ENCODE peak calls at places on chromosomes 4 and X, in six cellular contexts. P, I, Y, N, L and T are unnamed samples.

GRCh38 chrX:113260474-113260873 is 419.8 kb upstream of the AMOT start:
- DNase-seq in P (no peak), I (no peak), Y (no peak), N (no peak), L (no peak), T (no peak)

GRCh38 chr4:147194107-147194506 is 248.4 kb upstream of the TTC29 start:
- DNase-seq in P (peak; percentile 18), I (no peak), Y (no peak), N (peak; percentile 12), L (no peak), T (no peak)

GRCh38 chrX:9942086-9942485 is 25.1 kb upstream of the CLDN34 start:
- DNase-seq in P (no peak), I (no peak), Y (no peak), N (no peak), L (peak; percentile 46), T (no peak)

GRCh38 chrX:155645180-155645579 is 32.4 kb upstream of the TMLHE start:
- DNase-seq in P (no peak), I (no peak), Y (no peak), N (no peak), L (no peak), T (no peak)

GRCh38 chr4:742742-743311 is 37.2 kb downstream of the PCGF3 start:
- DNase-seq in P (peak; percentile 57), I (peak; percentile 42), Y (peak; percentile 55), N (peak; percentile 45), L (peak; percentile 83), T (peak; percentile 65)

GRCh38 chrX:129769467-129770154 is 10.1 kb upstream of the SASH3 start:
- DNase-seq in P (no peak), I (no peak), Y (no peak), N (no peak), L (peak; percentile 90), T (no peak)

GRCh38 chr4:23097251-23097650 is 404.5 kb downstream of the GBA3 start:
- DNase-seq in P (no peak), I (peak; percentile 44), Y (no peak), N (peak; percentile 72), L (no peak), T (peak; percentile 5)

GRCh38 chr4:102868153-102868781 is 525 bp upstream of the CISD2 start:
- DNase-seq in P (no peak), I (no peak), Y (no peak), N (no peak), L (no peak), T (no peak)

GRCh38 chr4:81499840-81500239 is 28.1 kb upstream of the RASGEF1B start:
- DNase-seq in P (no peak), I (no peak), Y (no peak), N (no peak), L (no peak), T (no peak)

GRCh38 chr4:181150173-181150572 is 1093.0 kb upstream of the TENM3 start:
- DNase-seq in P (no peak), I (no peak), Y (no peak), N (no peak), L (no peak), T (peak; percentile 47)

GRCh38 chrX:65587616-65588526 is 53.3 kb upstream of the LAS1L start:
- DNase-seq in P (peak; percentile 65), I (peak; percentile 49), Y (peak; percentile 70), N (peak; percentile 80), L (no peak), T (peak; percentile 27)

GRCh38 chr4:94304365-94304971 is 38.2 kb downstream of the HPGDS start:
- DNase-seq in P (no peak), I (peak; percentile 42), Y (no peak), N (peak; percentile 47), L (no peak), T (peak; percentile 15)

DNA sequence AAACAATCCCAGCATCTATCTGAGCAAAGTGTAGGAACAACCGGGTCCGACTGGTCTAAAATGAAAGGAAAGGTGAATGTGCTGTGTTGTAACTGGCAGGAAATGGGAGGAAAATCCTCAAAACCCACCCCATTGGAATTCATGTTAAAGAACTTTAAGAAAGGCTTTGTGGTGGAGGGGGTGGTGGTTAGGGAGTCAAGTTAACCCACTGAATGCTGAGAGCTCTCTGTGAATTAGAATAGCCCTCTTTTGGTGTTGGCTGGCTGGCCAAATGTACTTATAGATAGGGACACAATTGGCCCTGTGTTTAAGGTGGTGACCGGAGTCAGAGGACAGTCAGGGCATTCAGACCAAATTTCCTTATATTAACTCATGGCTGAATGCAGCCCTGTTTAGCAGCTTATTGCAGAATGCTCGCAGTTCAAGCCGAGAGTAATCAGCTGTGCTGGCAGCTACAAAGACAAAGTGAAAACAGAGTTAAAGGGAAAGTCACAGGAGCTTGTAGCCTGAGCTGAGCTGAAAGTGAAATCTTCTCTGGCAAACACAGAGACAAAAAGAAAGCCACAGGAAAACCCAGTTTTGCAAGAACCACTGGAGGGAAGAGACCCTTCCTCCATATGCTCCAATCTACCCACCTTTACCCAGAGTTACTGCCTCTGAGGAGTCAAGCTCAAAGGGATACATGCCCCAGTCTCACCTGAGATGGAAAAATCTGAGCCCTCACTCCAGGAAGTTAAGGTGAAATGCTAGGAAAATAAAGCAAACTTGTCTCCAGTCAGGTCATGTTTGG is 38.5 kb upstream of the UGT2B7 start:
- DNase-seq in P (no peak), I (peak; percentile 25), Y (no peak), N (peak; percentile 12), L (no peak), T (peak; percentile 46)
- H3K27ac ChIP-seq in P (no peak overlapping the region), I (peak overlapping the region; percentile 11), Y (peak overlapping the region; percentile 25), N (no peak overlapping the region), L (no peak overlapping the region), T (no peak overlapping the region)

DNA sequence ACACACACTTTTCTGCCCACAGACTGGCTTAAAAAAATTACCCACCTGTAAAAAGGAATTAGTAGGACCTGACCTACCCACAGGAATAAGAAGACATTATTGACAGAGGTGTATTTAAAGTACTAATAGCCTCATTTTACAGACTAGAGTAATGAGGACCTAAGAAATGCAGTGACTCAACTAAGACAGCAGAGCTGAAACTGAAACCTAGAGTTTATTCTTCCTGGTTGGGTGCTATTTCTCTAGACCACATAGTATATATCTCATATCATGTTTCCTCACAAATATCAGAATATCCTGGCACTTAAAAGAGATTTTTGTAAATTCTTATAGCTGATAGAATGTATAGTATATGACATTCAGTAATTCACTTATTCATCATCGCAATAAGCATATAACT is 435.0 kb downstream of the MAGEE1 start:
- DNase-seq in P (no peak), I (no peak), Y (no peak), N (no peak), L (no peak), T (no peak)
- H3K9me3 ChIP-seq in P (peaks cover 5% of the 10 kb centered on the region), I (no peaks in the 10 kb centered on the region), Y (no peaks in the 10 kb centered on the region), N (no peaks in the 10 kb centered on the region), L (no peaks in the 10 kb centered on the region), T (no peaks in the 10 kb centered on the region)

GRCh38 chrX:74911494-74911893 is 13.8 kb downstream of the NEXMIF start:
- DNase-seq in P (no peak), I (no peak), Y (no peak), N (no peak), L (no peak), T (no peak)

GRCh38 chrX:74902806-74903205 is 22.4 kb downstream of the NEXMIF start:
- DNase-seq in P (no peak), I (no peak), Y (no peak), N (no peak), L (no peak), T (no peak)

DNA sequence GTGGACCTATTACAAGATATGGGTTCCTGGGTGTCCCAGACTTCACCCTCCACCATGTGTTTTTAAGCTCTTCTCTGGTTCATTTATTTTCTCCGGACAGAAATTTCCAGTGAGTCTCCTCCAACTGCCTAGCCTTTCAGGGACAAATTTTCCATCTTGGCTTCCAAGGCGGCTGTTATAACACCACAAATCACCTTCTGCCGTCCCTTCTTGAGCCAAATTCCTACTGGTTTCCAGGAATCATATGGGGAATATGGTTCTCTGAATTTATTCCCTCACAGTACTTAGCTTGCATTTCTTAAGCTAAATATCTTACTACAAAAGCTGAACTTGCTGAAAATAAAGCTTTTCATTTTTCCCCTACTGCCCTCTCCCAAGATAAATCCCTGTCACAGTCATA is 18.8 kb downstream of the NEXMIF start:
- DNase-seq in P (no peak), I (no peak), Y (no peak), N (no peak), L (no peak), T (no peak)
- H3K27me3 ChIP-seq in P (no peaks in the 10 kb centered on the region), I (peaks cover 2% of the 10 kb centered on the region), Y (no peaks in the 10 kb centered on the region), N (no peaks in the 10 kb centered on the region), L (no peaks in the 10 kb centered on the region), T (no peaks in the 10 kb centered on the region)

GRCh38 chr4:128950796-128951195 is 141.3 kb downstream of the JADE1 start:
- DNase-seq in P (no peak), I (no peak), Y (no peak), N (no peak), L (no peak), T (no peak)

GRCh38 chr4:128946929-128947328 is 137.4 kb downstream of the JADE1 start:
- DNase-seq in P (no peak), I (no peak), Y (no peak), N (no peak), L (no peak), T (no peak)

GRCh38 chr4:128954941-128955340 is 138.4 kb downstream of the SCLT1 start:
- DNase-seq in P (no peak), I (no peak), Y (no peak), N (no peak), L (no peak), T (no peak)

GRCh38 chr4:128955751-128956150 is 137.6 kb downstream of the SCLT1 start:
- DNase-seq in P (no peak), I (no peak), Y (no peak), N (no peak), L (no peak), T (no peak)

GRCh38 chr4:128951316-128951715 is 141.8 kb downstream of the JADE1 start:
- DNase-seq in P (no peak), I (no peak), Y (no peak), N (no peak), L (no peak), T (no peak)
- H3K27ac ChIP-seq in P (no peak overlapping the region), I (no peak overlapping the region), Y (no peak overlapping the region), N (no peak overlapping the region), L (no peak overlapping the region), T (no peak overlapping the region)

GRCh38 chr4:130922955-130923354 is 1827.0 kb downstream of the C4orf33 start:
- DNase-seq in P (no peak), I (no peak), Y (no peak), N (no peak), L (no peak), T (no peak)
- H3K9me3 ChIP-seq in P (peaks cover 22% of the 10 kb centered on the region), I (peaks cover 8% of the 10 kb centered on the region), Y (no peaks in the 10 kb centered on the region), N (no peaks in the 10 kb centered on the region), L (no peaks in the 10 kb centered on the region), T (no peaks in the 10 kb centered on the region)

GRCh38 chrX:40030205-40030604 is 67.6 kb downstream of the BCOR start:
- DNase-seq in P (no peak), I (no peak), Y (no peak), N (no peak), L (no peak), T (no peak)
- H3K27me3 ChIP-seq in P (no peaks in the 10 kb centered on the region), I (peaks cover 5% of the 10 kb centered on the region), Y (no peaks in the 10 kb centered on the region), N (no peaks in the 10 kb centered on the region), L (no peaks in the 10 kb centered on the region), T (no peaks in the 10 kb centered on the region)

DNA sequence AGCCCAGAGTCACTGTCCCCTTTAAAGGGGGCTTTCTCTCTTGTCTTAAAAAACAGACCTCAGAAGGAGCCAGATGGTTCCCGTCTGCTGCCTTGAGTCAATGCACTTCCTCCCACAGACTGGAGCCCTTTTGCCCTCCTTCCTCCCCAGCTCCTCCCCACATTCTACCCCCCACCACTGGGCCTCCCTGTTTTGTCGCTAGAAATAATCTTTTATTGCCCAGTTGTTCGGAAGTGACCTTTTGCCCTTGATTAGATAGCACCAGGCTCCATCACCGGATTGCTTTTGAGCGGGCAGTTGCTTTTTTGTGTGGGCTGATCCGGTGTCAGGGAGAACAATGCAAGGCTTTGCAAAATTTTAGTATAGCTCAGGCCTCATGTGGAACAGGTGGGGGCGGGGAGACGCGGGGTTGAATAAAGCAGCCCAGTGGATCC is 47.7 kb downstream of the SPRY1 start:
- DNase-seq in P (peak; percentile 60), I (peak; percentile 56), Y (no peak), N (peak; percentile 57), L (no peak), T (peak; percentile 94)
- H3K27ac ChIP-seq in P (no peak overlapping the region), I (peak overlapping the region; percentile 31), Y (peak overlapping the region; percentile 13), N (peak overlapping the region; percentile 11), L (no peak overlapping the region), T (peak overlapping the region; percentile 67)